ENCODE peak calls at places on chromosomes 2 and 18, in seven cellular contexts. D is CD8-positive, alpha-beta memory T cell; Z is astrocyte of the spinal cord; B is upper lobe of right lung; L is colonic mucosa; C is hepatic stellate cell; K is T-helper 9 cell. I is an unnamed sample.

GRCh38 chr2:144516981-144517824 is 2.7 kb downstream of the ZEB2 start:
- DNase-seq in D (peak), Z (peak), B (peak), L (no peak), C (peak), K (no peak), I (peak)

GRCh38 chr2:238322001-238322411 is 1.7 kb downstream of the TRAF3IP1 start:
- DNase-seq in D (no peak), Z (no peak), B (no peak), L (no peak), C (no peak), K (no peak), I (no peak)

GRCh38 chr2:16103614-16104344 is 163.4 kb downstream of the MYCN start:
- DNase-seq in D (no peak), Z (no peak), B (no peak), L (no peak), C (no peak), K (no peak), I (peak)

GRCh38 chr2:54048117-54048785 is 67.2 kb upstream of the ACYP2 start:
- DNase-seq in D (peak), Z (no peak), B (no peak), L (no peak), C (no peak), K (no peak), I (no peak)

GRCh38 chr2:60597346-60597745 is 43.9 kb upstream of the BCL11A start:
- DNase-seq in D (no peak), Z (no peak), B (no peak), L (no peak), C (no peak), K (no peak), I (no peak)

GRCh38 chr2:112904883-112905282 is 6.1 kb upstream of the IL37 start:
- DNase-seq in D (no peak), Z (no peak), B (no peak), L (no peak), C (no peak), K (no peak), I (no peak)

GRCh38 chr2:190446193-190446592 is 38.0 kb downstream of the MFSD6 start:
- DNase-seq in D (no peak), Z (no peak), B (no peak), L (no peak), C (no peak), K (no peak), I (no peak)

GRCh38 chr2:26344581-26345283 is 1.2 kb upstream of the SELENOI start:
- DNase-seq in D (peak), Z (peak), B (no peak), L (peak), C (no peak), K (no peak), I (peak)

GRCh38 chr2:23635666-23636340 is 250.8 kb downstream of the KLHL29 start:
- DNase-seq in D (no peak), Z (no peak), B (no peak), L (no peak), C (no peak), K (no peak), I (no peak)

GRCh38 chr18:58578835-58579560 is 49.9 kb downstream of the ALPK2 start:
- DNase-seq in D (no peak), Z (peak), B (no peak), L (no peak), C (peak), K (no peak), I (no peak)

GRCh38 chr2:11305338-11305737 is 39.1 kb downstream of the ROCK2 start:
- DNase-seq in D (no peak), Z (no peak), B (no peak), L (no peak), C (no peak), K (no peak), I (no peak)

GRCh38 chr2:137975280-137976271 is 11.3 kb downstream of the HNMT start:
- DNase-seq in D (no peak), Z (no peak), B (no peak), L (peak), C (no peak), K (no peak), I (no peak)

GRCh38 chr2:241810304-241811208 is 1.6 kb downstream of the NEU4 start:
- DNase-seq in D (no peak), Z (no peak), B (peak), L (peak), C (peak), K (no peak), I (peak)

GRCh38 chr2:182592691-182593393 is 123.2 kb upstream of the DNAJC10 start:
- DNase-seq in D (no peak), Z (no peak), B (no peak), L (no peak), C (no peak), K (no peak), I (no peak)

GRCh38 chr2:73984203-73984921 is at the start of gene TET3:
- DNase-seq in D (no peak), Z (no peak), B (peak), L (peak), C (peak), K (peak), I (peak)

GRCh38 chr2:1489486-1489885 is 76.2 kb downstream of the TPO start:
- DNase-seq in D (no peak), Z (no peak), B (no peak), L (no peak), C (no peak), K (no peak), I (no peak)

GRCh38 chr2:240237609-240238151 is 97.2 kb upstream of the OTOS start:
- DNase-seq in D (no peak), Z (peak), B (no peak), L (peak), C (peak), K (no peak), I (no peak)